ENCODE peak calls at places on chromosomes 16 and 17, in four cellular contexts. X, C, B and P are unnamed samples.

GRCh38 chr16:27080870-27081269 is 14.1 kb downstream of the C16orf82 start:
- DNase-seq in C (no peak), X (no peak), B (no peak), P (no peak)

GRCh38 chr16:27366687-27367462 is 35.1 kb upstream of the IL21R start:
- DNase-seq in C (no peak), X (no peak), B (no peak), P (no peak)

GRCh38 chr17:45992175-45992574 is 6.9 kb upstream of the STH start:
- DNase-seq in X (no peak), C (no peak), B (no peak), P (no peak)

GRCh38 chr16:73956592-73957495 is 339.8 kb upstream of the PSMD7 start:
- DNase-seq in C (no peak), B (peak), X (peak), P (peak)

GRCh38 chr17:69669441-69670178 is 255.1 kb downstream of the MAP2K6 start:
- DNase-seq in C (no peak), X (no peak), B (no peak), P (no peak)

GRCh38 chr17:39473310-39473709 is 12.0 kb downstream of the CDK12 start:
- DNase-seq in X (no peak), C (no peak), B (no peak), P (no peak)

GRCh38 chr16:85168732-85169256 is 56.5 kb upstream of the CIBAR2 start:
- DNase-seq in C (no peak), B (peak), X (no peak), P (peak)

GRCh38 chr16:70453891-70454220 is 539 bp upstream of the FCSK start:
- DNase-seq in C (no peak), B (no peak), X (no peak), P (no peak)

GRCh38 chr16:8741636-8742427 is 55.6 kb downstream of the TMEM186 start:
- DNase-seq in X (no peak), B (peak), C (no peak), P (no peak)

GRCh38 chr17:49089094-49089493 is 43.5 kb upstream of the B4GALNT2 start:
- DNase-seq in X (no peak), B (no peak), C (no peak), P (no peak)

GRCh38 chr16:85199880-85200279 is 87.6 kb upstream of the CIBAR2 start:
- DNase-seq in C (no peak), B (no peak), X (no peak), P (no peak)

GRCh38 chr16:50315346-50315997 is 49.1 kb downstream of the ADCY7 start:
- DNase-seq in B (no peak), X (no peak), C (no peak), P (no peak)
- TF ChIP-seq POLR2A in B (no peak), X (peak), C (no peak), P (peak)

GRCh38 chr16:67028555-67029248 is at the start of gene CBFB:
- DNase-seq in C (peak), B (peak), X (peak), P (peak)
- TF ChIP-seq POLR2A in C (no peak), B (peak), X (peak), P (peak)

GRCh38 chr17:7611635-7612293 is 2.9 kb downstream of the FXR2 start:
- DNase-seq in B (no peak), X (no peak), C (no peak), P (no peak)

GRCh38 chr17:7615265-7615747 is 609 bp upstream of the FXR2 start:
- DNase-seq in C (no peak), X (no peak), B (no peak), P (no peak)

GRCh38 chr17:7613769-7614421 is 802 bp downstream of the FXR2 start:
- DNase-seq in B (no peak), C (no peak), X (no peak), P (no peak)

GRCh38 chr17:7612294-7612640 is 2.4 kb downstream of the FXR2 start:
- DNase-seq in C (no peak), X (no peak), B (no peak), P (no peak)

GRCh38 chr17:7614422-7615264 is at the start of gene FXR2:
- DNase-seq in C (peak), X (peak), B (peak), P (peak)
- TF ChIP-seq POLR2A in C (peak), X (peak), B (peak), P (no peak)

GRCh38 chr17:59565959-59566324 is 532 bp downstream of the DHX40 start:
- DNase-seq in B (peak), C (peak), X (no peak), P (peak)

GRCh38 chr17:59561042-59561441 is 4.4 kb upstream of the DHX40 start:
- DNase-seq in C (no peak), B (no peak), X (no peak), P (no peak)

DNA sequence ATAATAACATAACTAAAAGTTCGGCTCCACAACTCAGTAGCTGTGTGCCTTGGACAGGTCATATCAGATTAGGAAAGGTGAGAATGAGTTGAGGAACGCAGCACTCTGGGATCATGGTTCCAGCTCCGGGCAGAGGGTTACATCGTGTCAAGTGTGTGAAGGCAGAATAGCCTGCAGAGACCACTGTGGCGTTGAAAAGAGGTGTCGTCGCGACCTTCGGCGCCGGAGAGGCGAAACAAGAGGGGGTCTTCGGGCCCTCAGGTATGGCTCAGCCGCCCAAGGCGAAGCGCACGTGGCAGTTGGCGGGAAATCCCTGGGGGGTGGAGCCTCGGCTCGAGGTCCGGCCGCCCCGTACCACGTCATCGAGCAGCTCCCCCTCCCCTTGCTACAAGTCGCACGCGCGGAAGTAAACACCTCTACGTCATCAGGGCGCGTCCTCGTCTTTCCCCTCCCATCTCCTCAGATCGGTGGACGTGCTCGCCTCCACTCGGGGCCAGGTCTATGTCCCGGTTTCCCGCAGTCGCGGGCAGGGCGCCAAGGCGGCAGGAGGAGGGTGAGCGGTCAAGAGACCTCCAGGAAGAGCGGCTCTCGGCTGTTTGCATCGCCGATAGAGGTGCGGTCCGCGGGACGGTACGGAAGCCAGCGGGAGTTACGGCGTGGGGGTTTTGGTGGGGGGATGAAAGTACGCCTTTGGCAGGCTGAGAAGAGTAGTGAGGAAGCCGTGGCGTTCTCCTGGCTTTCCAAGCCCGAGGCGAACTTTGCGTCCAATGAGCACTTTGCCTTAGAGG is at the start of gene DHX40:
- DNase-seq in X (peak), B (peak), C (peak), P (peak)
- TF ChIP-seq POLR2A in X (peak), B (peak), C (no peak), P (peak)

GRCh38 chr16:58196898-58197313 is 1.0 kb downstream of the CSNK2A2 start:
- DNase-seq in B (no peak), X (no peak), C (no peak), P (no peak)

GRCh38 chr16:58197314-58198012 is 443 bp downstream of the CSNK2A2 start:
- DNase-seq in X (no peak), C (no peak), B (no peak), P (peak)

GRCh38 chr16:58198739-58199411 is 969 bp upstream of the CSNK2A2 start:
- DNase-seq in B (no peak), X (no peak), C (no peak), P (no peak)

GRCh38 chr16:58200398-58200797 is 2.5 kb upstream of the CSNK2A2 start:
- DNase-seq in B (no peak), C (no peak), X (no peak), P (no peak)

DNA sequence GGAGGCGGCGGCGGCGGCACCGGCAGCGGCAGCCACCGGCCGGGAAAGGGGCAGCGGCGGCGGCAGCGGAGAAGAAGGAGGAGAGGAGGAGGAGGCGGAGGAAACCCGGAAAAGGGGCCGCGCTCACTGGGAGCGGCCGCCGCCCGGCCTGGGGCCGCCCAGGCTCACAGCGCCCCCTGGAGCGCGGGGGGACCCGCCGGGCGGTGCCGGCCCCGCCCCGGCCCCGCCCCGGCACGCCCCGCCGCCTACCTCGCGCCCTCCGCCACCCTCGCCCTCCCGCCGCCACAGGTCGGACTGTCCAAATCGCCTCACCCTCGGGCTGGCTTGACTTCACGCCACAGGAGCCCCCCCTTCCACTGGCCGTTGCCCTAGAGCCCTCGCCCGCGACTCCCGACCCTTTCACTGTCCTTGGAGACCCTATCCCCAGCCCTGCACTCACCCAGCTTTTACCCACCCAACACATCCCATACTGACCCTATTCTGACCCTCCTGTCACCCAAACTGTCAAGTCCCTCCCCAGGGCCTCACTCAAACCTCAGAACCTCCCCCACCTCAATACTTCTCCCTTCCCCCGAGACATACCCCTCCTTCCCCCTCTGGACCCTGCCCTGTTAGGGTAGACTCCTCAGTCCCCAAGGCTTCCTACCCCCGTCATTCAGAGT is at the start of gene CSNK2A2:
- DNase-seq in C (no peak), X (no peak), B (peak), P (peak)
- TF ChIP-seq POLR2A in C (no peak), X (peak), B (peak), P (no peak)

DNA sequence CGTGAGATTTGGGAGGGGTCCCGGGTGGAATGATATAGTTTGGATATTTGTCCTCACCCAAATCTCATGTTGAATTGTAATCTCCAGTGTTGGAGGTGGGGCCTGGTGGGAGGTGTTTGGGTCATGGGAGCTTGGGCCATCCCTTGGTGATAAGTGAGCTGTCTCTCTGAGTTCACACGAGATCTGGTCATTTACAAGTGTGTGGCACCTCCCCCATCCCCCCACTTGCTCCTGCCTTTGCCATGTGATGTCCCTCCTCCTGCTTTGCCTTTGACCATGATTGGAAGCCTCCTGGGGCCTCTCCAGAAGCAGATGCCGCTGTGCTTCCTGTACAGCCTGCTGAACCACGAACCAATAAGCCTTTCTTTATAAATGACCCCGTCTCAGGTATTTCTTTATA is 21.3 kb upstream of the BAIAP2 start:
- DNase-seq in B (no peak), C (no peak), X (no peak), P (no peak)
- TF ChIP-seq POLR2A in B (no peak), C (no peak), X (no peak), P (no peak)

GRCh38 chr16:28846080-28846932 is at the start of gene TUFM:
- DNase-seq in C (peak), B (peak), X (peak), P (peak)
- TF ChIP-seq POLR2A in C (peak), B (peak), X (peak), P (peak)

DNA sequence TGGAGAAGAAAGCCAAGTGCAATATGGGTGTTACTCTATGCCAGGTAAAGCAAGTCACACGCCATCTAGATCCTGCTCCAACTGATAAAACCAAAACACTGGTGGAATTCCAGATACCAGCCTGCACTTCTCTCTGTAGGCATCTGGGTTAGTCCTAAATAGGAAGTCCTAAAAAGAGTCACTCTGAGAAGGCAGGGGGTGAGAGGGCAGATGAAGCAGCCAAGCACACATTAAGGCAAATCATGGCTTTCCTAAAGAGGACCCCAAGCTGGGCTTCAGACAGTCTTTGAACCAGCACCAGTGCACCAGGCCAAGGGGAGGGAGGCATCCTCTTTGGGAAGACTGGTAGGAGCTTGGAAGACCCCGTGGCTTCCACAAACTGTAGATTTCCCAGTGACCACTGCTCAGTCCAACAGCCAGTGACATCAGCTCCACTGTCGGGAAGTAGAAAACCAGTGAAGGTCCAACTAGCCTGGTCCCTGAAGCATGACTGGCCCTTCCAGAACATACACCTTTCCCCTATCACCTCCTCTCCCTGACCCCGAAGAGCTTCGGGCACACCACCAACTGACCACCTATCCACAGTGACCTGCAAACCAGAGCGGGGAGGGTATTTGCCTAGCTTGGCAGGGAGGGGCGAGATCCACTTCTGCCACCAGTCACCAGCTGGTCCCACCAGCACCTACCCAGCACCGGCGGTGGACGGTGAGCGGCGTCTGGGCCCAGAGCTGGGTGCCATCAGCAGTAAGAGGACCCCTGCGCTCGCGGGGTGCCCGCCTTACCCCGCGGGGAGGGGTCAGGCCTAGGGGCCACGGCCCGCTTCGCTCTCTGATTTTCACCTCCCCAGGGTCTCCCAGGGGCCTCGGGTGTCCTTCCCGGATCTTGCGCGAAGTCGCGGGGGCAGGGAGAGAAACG is 1.0 kb downstream of the LITAF start:
- DNase-seq in B (peak), X (no peak), C (no peak), P (no peak)
- TF ChIP-seq POLR2A in B (peak), X (peak), C (no peak), P (no peak)

DNA sequence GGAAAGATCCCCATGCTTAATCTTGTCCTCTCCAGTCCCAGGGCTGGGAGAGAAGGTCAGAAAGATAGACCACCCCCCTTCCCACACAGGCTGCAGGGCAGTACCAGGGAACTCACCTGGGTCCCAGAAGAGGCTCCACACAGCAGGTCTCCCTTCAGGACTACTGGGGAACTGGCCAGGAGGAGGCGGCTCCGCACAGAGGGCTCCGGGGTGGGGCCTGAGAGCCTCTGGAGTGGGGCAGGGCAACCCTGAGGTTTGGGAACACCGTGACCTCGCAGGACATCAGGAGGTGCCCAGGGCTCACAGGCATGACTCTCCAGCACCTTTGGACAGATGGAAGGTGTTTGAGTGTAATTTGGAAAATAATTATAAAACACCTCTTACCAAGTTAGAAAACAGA is 11.0 kb downstream of the ABCA3 start:
- DNase-seq in X (no peak), C (no peak), B (no peak), P (no peak)
- TF ChIP-seq POLR2A in X (no peak), C (no peak), B (no peak), P (no peak)

GRCh38 chr16:84055801-84056634 is 13.4 kb upstream of the SLC38A8 start:
- DNase-seq in B (peak), X (no peak), C (no peak), P (no peak)
- TF ChIP-seq POLR2A in B (no peak), X (no peak), C (no peak), P (no peak)